ENCODE peak calls at places on chromosome 14, in eight cellular contexts. F, C, R, P, Y, L, J and O are unnamed samples.

GRCh38 chr14:101721951-101722661 is 39.4 kb upstream of the PPP2R5C start:
- DNase-seq in R (peak; percentile 99), C (no peak), L (no peak), Y (peak; percentile 73), P (no peak), F (peak; percentile 72), J (no peak), O (peak; percentile 58)

GRCh38 chr14:53391156-53391555 is 238.0 kb upstream of the DDHD1 start:
- DNase-seq in L (no peak), R (no peak), Y (no peak), P (no peak), F (no peak), C (no peak), J (no peak), O (peak; percentile 52)

GRCh38 chr14:53002576-53002975 is 51.7 kb upstream of the FERMT2 start:
- DNase-seq in C (no peak), J (no peak), R (no peak), F (no peak), Y (no peak), L (no peak), P (no peak), O (no peak)

GRCh38 chr14:69288001-69288771 is 28.2 kb downstream of the GALNT16 start:
- DNase-seq in L (no peak), P (peak; percentile 51), Y (no peak), J (no peak), C (peak; percentile 23), R (no peak), F (no peak), O (no peak)

GRCh38 chr14:96400495-96400894 is 8.6 kb downstream of the AK7 start:
- DNase-seq in J (no peak), R (no peak), C (no peak), Y (no peak), L (no peak), P (peak; percentile 95), F (no peak), O (no peak)

GRCh38 chr14:61836184-61836583 is 74.0 kb downstream of the SNAPC1 start:
- DNase-seq in F (no peak), Y (no peak), C (no peak), R (no peak), P (no peak), J (no peak), L (no peak), O (no peak)

GRCh38 chr14:85534435-85534834 is 4.5 kb downstream of the FLRT2 start:
- DNase-seq in P (no peak), C (peak; percentile 6), R (no peak), L (no peak), F (no peak), Y (no peak), J (no peak), O (no peak)

GRCh38 chr14:76781648-76782051 is 20.4 kb downstream of the VASH1 start:
- DNase-seq in P (no peak), C (no peak), L (no peak), F (no peak), Y (no peak), R (peak; percentile 33), J (no peak), O (no peak)

GRCh38 chr14:69471916-69472315 is 12.6 kb upstream of the PLEKHD1 start:
- DNase-seq in C (no peak), P (no peak), R (peak; percentile 55), F (no peak), L (no peak), J (no peak), Y (no peak), O (no peak)

GRCh38 chr14:53663709-53664108 is 292.9 kb downstream of the BMP4 start:
- DNase-seq in F (no peak), L (no peak), P (peak; percentile 27), R (no peak), Y (no peak), C (no peak), J (no peak), O (no peak)